ENCODE peak calls at places on chromosome 17, in nine cellular contexts. One of them, this sample, is unnamed. For H3K36me3, the result is how much of the 10 kb centered on the place peaks cover.

GRCh38 chr17:57092171-57092570 is 7.1 kb downstream of the AKAP1 start:
- DNase-seq in CD8-positive, alpha-beta memory T cell: no peak
- DNase-seq in Peyer's patch: no peak
- DNase-seq in prostate gland: no peak
- DNase-seq in right lobe of liver: no peak
- DNase-seq in HCT116: no peak
- DNase-seq in iPS DF 6.9: no peak
- DNase-seq in fibroblast of lung: peak
- DNase-seq in heart left ventricle: no peak
- DNase-seq in this sample: peak

GRCh38 chr17:72366626-72367025 is 245.8 kb downstream of the SOX9 start:
- DNase-seq in HCT116: no peak
- DNase-seq in Peyer's patch: no peak
- DNase-seq in CD8-positive, alpha-beta memory T cell: no peak
- DNase-seq in right lobe of liver: no peak
- DNase-seq in heart left ventricle: no peak
- DNase-seq in prostate gland: no peak
- DNase-seq in iPS DF 6.9: no peak
- DNase-seq in fibroblast of lung: no peak
- DNase-seq in this sample: no peak

GRCh38 chr17:82243648-82244412 is 15.0 kb downstream of the SLC16A3 start:
- DNase-seq in prostate gland: no peak
- DNase-seq in heart left ventricle: peak
- DNase-seq in Peyer's patch: no peak
- DNase-seq in HCT116: no peak
- DNase-seq in CD8-positive, alpha-beta memory T cell: no peak
- DNase-seq in iPS DF 6.9: no peak
- DNase-seq in fibroblast of lung: no peak
- DNase-seq in right lobe of liver: no peak
- DNase-seq in this sample: no peak

GRCh38 chr17:17325816-17326215 is 22.6 kb downstream of the NT5M start:
- DNase-seq in prostate gland: no peak
- DNase-seq in HCT116: no peak
- DNase-seq in fibroblast of lung: no peak
- DNase-seq in heart left ventricle: no peak
- DNase-seq in CD8-positive, alpha-beta memory T cell: no peak
- DNase-seq in iPS DF 6.9: no peak
- DNase-seq in right lobe of liver: no peak
- DNase-seq in Peyer's patch: no peak
- DNase-seq in this sample: no peak

GRCh38 chr17:18026408-18026776 is 12.6 kb downstream of the ATPAF2 start:
- DNase-seq in fibroblast of lung: peak
- DNase-seq in Peyer's patch: peak
- DNase-seq in HCT116: no peak
- DNase-seq in CD8-positive, alpha-beta memory T cell: peak
- DNase-seq in heart left ventricle: peak
- DNase-seq in prostate gland: no peak
- DNase-seq in right lobe of liver: no peak
- DNase-seq in iPS DF 6.9: no peak
- DNase-seq in this sample: peak

GRCh38 chr17:42519546-42520444 is 16.2 kb upstream of the NAGLU start:
- DNase-seq in fibroblast of lung: peak
- DNase-seq in right lobe of liver: peak
- DNase-seq in heart left ventricle: peak
- DNase-seq in CD8-positive, alpha-beta memory T cell: no peak
- DNase-seq in HCT116: peak
- DNase-seq in iPS DF 6.9: no peak
- DNase-seq in prostate gland: peak
- DNase-seq in Peyer's patch: peak
- DNase-seq in this sample: peak

GRCh38 chr17:8019161-8019560 is 16.7 kb downstream of the GUCY2D start:
- DNase-seq in prostate gland: no peak
- DNase-seq in HCT116: no peak
- DNase-seq in Peyer's patch: no peak
- DNase-seq in heart left ventricle: no peak
- DNase-seq in CD8-positive, alpha-beta memory T cell: no peak
- DNase-seq in iPS DF 6.9: no peak
- DNase-seq in right lobe of liver: no peak
- DNase-seq in fibroblast of lung: no peak
- DNase-seq in this sample: no peak

GRCh38 chr17:50634915-50635719 is 436 bp downstream of the ABCC3 start:
- DNase-seq in Peyer's patch: no peak
- DNase-seq in HCT116: no peak
- DNase-seq in right lobe of liver: peak
- DNase-seq in CD8-positive, alpha-beta memory T cell: no peak
- DNase-seq in iPS DF 6.9: no peak
- DNase-seq in heart left ventricle: no peak
- DNase-seq in fibroblast of lung: no peak
- DNase-seq in prostate gland: no peak
- DNase-seq in this sample: no peak

GRCh38 chr17:13311301-13311700 is 290.4 kb downstream of the HS3ST3A1 start:
- DNase-seq in HCT116: no peak
- DNase-seq in heart left ventricle: no peak
- DNase-seq in right lobe of liver: no peak
- DNase-seq in prostate gland: no peak
- DNase-seq in CD8-positive, alpha-beta memory T cell: no peak
- DNase-seq in iPS DF 6.9: no peak
- DNase-seq in Peyer's patch: no peak
- DNase-seq in fibroblast of lung: peak
- DNase-seq in this sample: no peak

GRCh38 chr17:45220079-45220478 is 1.6 kb upstream of the FMNL1 start:
- DNase-seq in HCT116: no peak
- DNase-seq in Peyer's patch: no peak
- DNase-seq in heart left ventricle: no peak
- DNase-seq in right lobe of liver: no peak
- DNase-seq in iPS DF 6.9: no peak
- DNase-seq in CD8-positive, alpha-beta memory T cell: no peak
- DNase-seq in fibroblast of lung: no peak
- DNase-seq in prostate gland: no peak
- DNase-seq in this sample: no peak
- H3K4me3 ChIP-seq in HCT116: no peak
- H3K4me3 ChIP-seq in Peyer's patch: no peak
- H3K4me3 ChIP-seq in heart left ventricle: no peak
- H3K4me3 ChIP-seq in right lobe of liver: no peak
- H3K4me3 ChIP-seq in iPS DF 6.9: no peak
- H3K4me3 ChIP-seq in CD8-positive, alpha-beta memory T cell: peak
- H3K4me3 ChIP-seq in fibroblast of lung: no peak
- H3K4me3 ChIP-seq in prostate gland: no peak
- H3K4me3 ChIP-seq in this sample: no peak

DNA sequence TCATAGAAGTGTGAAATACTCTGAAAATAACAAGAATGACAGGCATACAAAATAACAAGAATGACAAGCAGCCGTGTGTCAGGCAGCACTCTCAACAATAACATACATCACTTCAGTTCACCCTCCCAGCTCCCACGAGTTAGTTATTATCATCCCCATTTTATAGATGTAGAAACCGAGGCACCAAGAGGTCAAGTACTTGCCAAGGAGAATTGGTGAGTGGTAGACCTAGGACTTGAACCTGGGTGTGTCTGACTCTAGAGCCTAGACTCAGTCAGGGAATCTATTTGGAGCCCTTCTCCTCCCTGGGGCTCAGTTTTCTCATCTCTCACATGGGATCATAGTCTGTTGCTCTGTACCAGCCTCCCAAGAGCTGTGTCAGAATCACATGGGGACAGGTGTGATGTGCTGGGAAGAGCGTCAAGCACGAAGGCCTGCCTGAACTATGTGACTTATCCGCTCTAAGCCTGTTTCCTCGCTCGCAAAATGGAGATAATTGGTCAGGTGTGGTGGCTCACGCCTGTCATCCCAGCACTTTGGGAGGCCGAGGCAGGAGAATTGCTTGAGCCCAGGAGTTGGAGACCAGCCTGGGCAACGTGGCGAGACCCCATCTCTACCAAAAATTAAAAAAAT is 19.4 kb upstream of the PHOSPHO1 start:
- DNase-seq in heart left ventricle: no peak
- DNase-seq in CD8-positive, alpha-beta memory T cell: no peak
- DNase-seq in right lobe of liver: no peak
- DNase-seq in iPS DF 6.9: no peak
- DNase-seq in HCT116: no peak
- DNase-seq in prostate gland: no peak
- DNase-seq in fibroblast of lung: no peak
- DNase-seq in Peyer's patch: no peak
- DNase-seq in this sample: no peak
- H3K36me3 ChIP-seq in heart left ventricle: under half
- H3K36me3 ChIP-seq in CD8-positive, alpha-beta memory T cell: under half
- H3K36me3 ChIP-seq in right lobe of liver: under half
- H3K36me3 ChIP-seq in iPS DF 6.9: under half
- H3K36me3 ChIP-seq in HCT116: under half
- H3K36me3 ChIP-seq in prostate gland: under half
- H3K36me3 ChIP-seq in fibroblast of lung: under half
- H3K36me3 ChIP-seq in Peyer's patch: under half
- H3K36me3 ChIP-seq in this sample: under half

GRCh38 chr17:19726615-19727376 is 10.4 kb upstream of the SLC47A2 start:
- DNase-seq in Peyer's patch: no peak
- DNase-seq in right lobe of liver: no peak
- DNase-seq in CD8-positive, alpha-beta memory T cell: no peak
- DNase-seq in HCT116: no peak
- DNase-seq in heart left ventricle: no peak
- DNase-seq in iPS DF 6.9: no peak
- DNase-seq in prostate gland: no peak
- DNase-seq in fibroblast of lung: peak
- DNase-seq in this sample: no peak

GRCh38 chr17:19728114-19728495 is 11.7 kb upstream of the SLC47A2 start:
- DNase-seq in prostate gland: peak
- DNase-seq in right lobe of liver: peak
- DNase-seq in HCT116: no peak
- DNase-seq in heart left ventricle: peak
- DNase-seq in Peyer's patch: peak
- DNase-seq in CD8-positive, alpha-beta memory T cell: no peak
- DNase-seq in iPS DF 6.9: no peak
- DNase-seq in fibroblast of lung: peak
- DNase-seq in this sample: peak

GRCh38 chr17:19729900-19730299 is 13.5 kb upstream of the SLC47A2 start:
- DNase-seq in Peyer's patch: no peak
- DNase-seq in heart left ventricle: peak
- DNase-seq in HCT116: no peak
- DNase-seq in CD8-positive, alpha-beta memory T cell: no peak
- DNase-seq in fibroblast of lung: no peak
- DNase-seq in right lobe of liver: no peak
- DNase-seq in prostate gland: no peak
- DNase-seq in iPS DF 6.9: no peak
- DNase-seq in this sample: no peak

GRCh38 chr17:19725486-19725885 is 9.1 kb upstream of the SLC47A2 start:
- DNase-seq in heart left ventricle: no peak
- DNase-seq in HCT116: no peak
- DNase-seq in CD8-positive, alpha-beta memory T cell: no peak
- DNase-seq in right lobe of liver: no peak
- DNase-seq in prostate gland: no peak
- DNase-seq in Peyer's patch: no peak
- DNase-seq in iPS DF 6.9: no peak
- DNase-seq in fibroblast of lung: no peak
- DNase-seq in this sample: no peak

DNA sequence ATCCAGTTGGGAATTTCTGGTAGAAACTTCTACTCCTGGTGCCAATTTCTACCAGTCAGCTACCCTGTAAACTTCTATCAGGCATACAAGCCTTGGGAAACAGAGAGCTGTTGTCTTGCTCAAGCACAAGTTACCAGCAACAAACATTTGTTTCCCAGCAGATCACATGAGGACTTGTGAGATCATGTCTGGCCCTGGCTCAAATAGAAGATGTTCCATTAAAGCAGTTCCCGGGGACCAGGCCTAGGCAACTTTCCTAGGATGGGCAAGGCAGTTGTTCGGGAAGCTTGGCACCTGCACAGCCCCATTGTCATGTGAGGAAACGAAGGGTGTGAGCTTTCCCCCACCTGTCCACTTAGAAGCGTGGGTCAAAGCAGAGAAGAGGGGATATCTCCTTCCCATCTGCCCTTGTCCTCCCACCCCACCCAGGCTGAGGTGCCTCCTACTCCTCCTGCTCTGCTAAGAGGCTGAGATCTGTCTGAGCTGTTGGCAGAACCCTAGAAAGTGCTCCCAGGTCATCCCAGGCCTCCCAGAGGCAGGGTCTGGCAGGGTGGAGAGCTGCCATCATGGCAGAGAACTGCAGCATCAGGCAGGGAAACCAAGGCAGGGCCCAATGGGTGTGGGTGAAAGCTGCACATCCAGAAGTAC is 11.2 kb upstream of the SLC47A2 start:
- DNase-seq in fibroblast of lung: peak
- DNase-seq in Peyer's patch: peak
- DNase-seq in heart left ventricle: peak
- DNase-seq in prostate gland: peak
- DNase-seq in iPS DF 6.9: no peak
- DNase-seq in HCT116: no peak
- DNase-seq in right lobe of liver: no peak
- DNase-seq in CD8-positive, alpha-beta memory T cell: peak
- DNase-seq in this sample: peak
- H3K27ac ChIP-seq in fibroblast of lung: peak
- H3K27ac ChIP-seq in Peyer's patch: peak
- H3K27ac ChIP-seq in heart left ventricle: peak
- H3K27ac ChIP-seq in prostate gland: peak
- H3K27ac ChIP-seq in iPS DF 6.9: no peak
- H3K27ac ChIP-seq in HCT116: no peak
- H3K27ac ChIP-seq in right lobe of liver: peak
- H3K27ac ChIP-seq in CD8-positive, alpha-beta memory T cell: no peak
- H3K27ac ChIP-seq in this sample: no peak

GRCh38 chr17:80751460-80752368 is 207.1 kb downstream of the RPTOR start:
- DNase-seq in Peyer's patch: peak
- DNase-seq in CD8-positive, alpha-beta memory T cell: no peak
- DNase-seq in heart left ventricle: no peak
- DNase-seq in iPS DF 6.9: no peak
- DNase-seq in prostate gland: no peak
- DNase-seq in fibroblast of lung: peak
- DNase-seq in HCT116: no peak
- DNase-seq in right lobe of liver: no peak
- DNase-seq in this sample: peak

GRCh38 chr17:80750263-80750662 is 205.6 kb downstream of the RPTOR start:
- DNase-seq in HCT116: no peak
- DNase-seq in heart left ventricle: no peak
- DNase-seq in right lobe of liver: no peak
- DNase-seq in CD8-positive, alpha-beta memory T cell: no peak
- DNase-seq in fibroblast of lung: no peak
- DNase-seq in iPS DF 6.9: no peak
- DNase-seq in Peyer's patch: no peak
- DNase-seq in prostate gland: no peak
- DNase-seq in this sample: no peak

GRCh38 chr17:80749611-80750010 is 205.0 kb downstream of the RPTOR start:
- DNase-seq in iPS DF 6.9: no peak
- DNase-seq in prostate gland: no peak
- DNase-seq in CD8-positive, alpha-beta memory T cell: no peak
- DNase-seq in HCT116: no peak
- DNase-seq in heart left ventricle: no peak
- DNase-seq in Peyer's patch: no peak
- DNase-seq in fibroblast of lung: no peak
- DNase-seq in right lobe of liver: no peak
- DNase-seq in this sample: no peak

GRCh38 chr17:80752369-80752705 is 207.7 kb downstream of the RPTOR start:
- DNase-seq in heart left ventricle: no peak
- DNase-seq in CD8-positive, alpha-beta memory T cell: no peak
- DNase-seq in fibroblast of lung: no peak
- DNase-seq in Peyer's patch: no peak
- DNase-seq in right lobe of liver: no peak
- DNase-seq in prostate gland: no peak
- DNase-seq in iPS DF 6.9: no peak
- DNase-seq in HCT116: no peak
- DNase-seq in this sample: no peak

DNA sequence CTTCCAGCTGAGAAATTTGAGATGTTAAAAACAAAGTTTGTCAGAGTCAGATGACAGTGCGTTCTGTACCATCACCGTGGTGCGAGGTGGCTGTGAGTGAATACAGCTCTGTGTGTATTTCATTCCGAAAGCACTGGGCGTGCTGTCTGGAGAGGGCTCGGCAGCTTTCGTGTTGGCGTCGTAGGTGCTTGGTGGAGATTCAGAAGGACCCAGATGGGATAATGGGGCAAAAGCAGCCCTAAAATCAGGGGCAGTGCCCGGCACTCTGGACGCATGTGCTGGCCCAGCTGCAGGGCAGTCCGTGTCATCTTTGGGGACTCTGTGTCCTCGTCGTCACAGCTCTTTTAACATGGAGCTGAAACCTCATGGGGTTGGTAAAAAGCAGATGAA is 206.4 kb downstream of the RPTOR start:
- DNase-seq in iPS DF 6.9: no peak
- DNase-seq in Peyer's patch: no peak
- DNase-seq in HCT116: no peak
- DNase-seq in right lobe of liver: no peak
- DNase-seq in CD8-positive, alpha-beta memory T cell: no peak
- DNase-seq in fibroblast of lung: peak
- DNase-seq in prostate gland: no peak
- DNase-seq in heart left ventricle: no peak
- DNase-seq in this sample: no peak
- H3K4me3 ChIP-seq in iPS DF 6.9: no peak
- H3K4me3 ChIP-seq in Peyer's patch: no peak
- H3K4me3 ChIP-seq in HCT116: no peak
- H3K4me3 ChIP-seq in right lobe of liver: no peak
- H3K4me3 ChIP-seq in CD8-positive, alpha-beta memory T cell: no peak
- H3K4me3 ChIP-seq in fibroblast of lung: no peak
- H3K4me3 ChIP-seq in prostate gland: no peak
- H3K4me3 ChIP-seq in heart left ventricle: no peak
- H3K4me3 ChIP-seq in this sample: no peak